ENCODE peak calls at places on chromosomes 7 and 10, in eight cellular contexts. Q is OCI-LY7, N is thyroid gland, M is tibial nerve, C is PC-9, W is GM06990, L is IMR-90, Y is left lung. Z is an unnamed sample. For H3K36me3, the result is how much of the 10 kb centered on the place peaks cover.

GRCh38 chr10:6162589-6163356 is 40.0 kb upstream of the PFKFB3 start:
- DNase-seq in W (no peak), L (no peak), Q (no peak), C (no peak), N (no peak), Y (no peak), M (no peak), Z (no peak)

GRCh38 chr10:131737543-131738395 is 163.0 kb upstream of the PPP2R2D start:
- DNase-seq in W (no peak), Q (no peak), Y (no peak), C (no peak), L (no peak), N (no peak), M (no peak), Z (no peak)

GRCh38 chr10:74328388-74328787 is 177.4 kb downstream of the ADK start:
- DNase-seq in M (no peak), W (no peak), L (no peak), C (no peak), N (no peak), Q (no peak), Y (no peak), Z (no peak)

GRCh38 chr10:70513848-70514309 is 35.3 kb downstream of the PALD1 start:
- DNase-seq in N (peak), Q (peak), M (no peak), Y (no peak), C (no peak), W (peak), L (no peak), Z (no peak)

GRCh38 chr10:20202337-20202736 is 386.1 kb downstream of the PLXDC2 start:
- DNase-seq in Q (no peak), L (no peak), W (no peak), N (no peak), Y (no peak), C (no peak), M (no peak), Z (no peak)

GRCh38 chr10:9608592-9608991 is 1409.1 kb upstream of the CELF2 start:
- DNase-seq in N (no peak), Y (no peak), Q (peak), L (peak), M (no peak), W (no peak), C (no peak), Z (peak)

GRCh38 chr10:74738985-74739567 is 87.3 kb upstream of the KAT6B start:
- DNase-seq in L (peak), Y (no peak), Q (peak), N (peak), W (peak), M (no peak), C (no peak), Z (peak)

GRCh38 chr10:114441107-114441506 is 36.8 kb upstream of the AFAP1L2 start:
- DNase-seq in Q (no peak), W (no peak), N (no peak), M (no peak), Y (no peak), C (no peak), L (no peak), Z (no peak)

GRCh38 chr10:69337312-69338132 is 59.2 kb downstream of the HK1 start:
- DNase-seq in Q (no peak), Y (peak), C (peak), N (peak), W (no peak), L (peak), M (no peak), Z (peak)

GRCh38 chr7:133695976-133696531 is 431.1 kb upstream of the LRGUK start:
- DNase-seq in M (no peak), W (no peak), L (no peak), N (no peak), C (no peak), Q (no peak), Y (no peak), Z (no peak)

GRCh38 chr10:3774018-3774813 is 10.8 kb downstream of the KLF6 start:
- DNase-seq in M (no peak), Y (no peak), Q (no peak), W (no peak), C (no peak), N (no peak), L (peak), Z (peak)

GRCh38 chr7:31692451-31692850 is 5.4 kb downstream of the PPP1R17 start:
- DNase-seq in Q (no peak), C (no peak), Y (no peak), M (no peak), N (no peak), L (no peak), W (no peak), Z (no peak)

GRCh38 chr10:17257466-17258321 is 29.7 kb downstream of the VIM start:
- DNase-seq in L (peak), W (peak), N (peak), C (no peak), M (no peak), Y (peak), Q (peak), Z (peak)

GRCh38 chr10:47253651-47254375 is 46.2 kb upstream of the GDF10 start:
- DNase-seq in L (peak), C (no peak), N (peak), W (no peak), Q (no peak), M (no peak), Y (no peak), Z (no peak)

GRCh38 chr7:144516729-144517128 is 113.2 kb upstream of the NOBOX start:
- DNase-seq in W (no peak), L (no peak), M (no peak), C (no peak), Q (no peak), Y (no peak), N (no peak), Z (no peak)

GRCh38 chr7:131606346-131607290 is 50.2 kb upstream of the PODXL start:
- DNase-seq in L (no peak), Q (no peak), M (no peak), W (no peak), Y (no peak), N (peak), C (peak), Z (peak)

GRCh38 chr10:93379366-93380042 is 102.6 kb downstream of the MYOF start:
- DNase-seq in Q (no peak), C (no peak), M (no peak), Y (no peak), L (peak), W (no peak), N (no peak), Z (peak)

GRCh38 chr10:93378039-93378438 is 104.1 kb downstream of the MYOF start:
- DNase-seq in Y (no peak), M (no peak), Q (no peak), N (no peak), L (no peak), C (no peak), W (no peak), Z (no peak)

GRCh38 chr10:93380043-93380565 is 102.0 kb downstream of the MYOF start:
- DNase-seq in Q (no peak), N (no peak), M (no peak), W (no peak), Y (no peak), C (no peak), L (no peak), Z (no peak)

DNA sequence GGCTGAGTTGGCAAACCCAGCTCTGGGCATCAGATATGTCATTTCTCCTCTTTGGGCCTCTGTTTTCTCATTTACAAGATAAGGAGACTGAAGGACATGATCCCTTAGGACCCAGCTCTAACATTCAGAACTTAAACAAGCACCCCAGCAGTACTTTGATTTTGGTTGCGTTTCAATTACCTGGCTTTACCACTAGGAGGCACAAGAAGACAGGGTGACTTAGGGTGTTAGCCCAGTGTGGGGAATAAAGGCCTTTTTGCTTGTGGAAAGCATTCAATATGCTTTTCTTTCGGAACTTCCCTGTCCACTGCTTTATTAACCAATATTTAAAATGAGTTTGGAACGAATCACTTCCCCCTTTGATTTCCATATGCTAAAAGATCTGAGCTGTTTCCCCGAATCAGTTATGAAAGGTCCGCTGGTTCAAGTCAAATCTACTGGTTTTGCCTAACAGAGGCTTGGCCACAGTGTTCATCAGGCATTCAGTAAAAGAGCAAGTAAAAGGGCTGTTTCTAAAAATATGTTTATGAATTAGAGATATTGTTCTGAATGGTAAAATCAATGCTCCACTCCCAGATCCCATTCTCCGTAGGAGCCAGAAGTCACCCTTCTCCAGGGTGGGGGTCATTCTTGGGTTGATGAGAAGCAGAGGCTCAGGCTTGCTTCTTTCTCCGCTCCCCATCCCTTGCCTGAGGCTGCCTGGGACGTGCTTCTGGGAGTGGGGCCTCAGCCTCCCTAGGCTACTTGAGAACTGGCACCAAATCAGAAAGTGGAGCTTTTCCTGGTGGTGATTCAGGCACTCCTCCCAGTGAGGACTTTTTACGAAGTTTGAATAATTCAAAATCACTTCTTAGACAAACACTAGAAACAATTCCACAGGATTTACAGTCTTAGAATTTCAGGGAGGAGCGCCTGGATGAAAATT is 105.5 kb downstream of the MYOF start:
- DNase-seq in M (no peak), L (peak), W (peak), Q (peak), C (peak), N (peak), Y (peak), Z (peak)
- H3K4me3 ChIP-seq in M (no peak), L (no peak), W (no peak), Q (no peak), C (peak), N (no peak), Y (no peak), Z (no peak)

GRCh38 chr7:129162732-129163131 is 18.2 kb downstream of the TSPAN33 start:
- DNase-seq in C (no peak), N (no peak), L (no peak), M (no peak), Y (no peak), Q (no peak), W (no peak), Z (no peak)
- H3K36me3 ChIP-seq in C (under half), N (under half), L (under half), M (under half), Y (under half), Q (under half), W (under half), Z (under half)

DNA sequence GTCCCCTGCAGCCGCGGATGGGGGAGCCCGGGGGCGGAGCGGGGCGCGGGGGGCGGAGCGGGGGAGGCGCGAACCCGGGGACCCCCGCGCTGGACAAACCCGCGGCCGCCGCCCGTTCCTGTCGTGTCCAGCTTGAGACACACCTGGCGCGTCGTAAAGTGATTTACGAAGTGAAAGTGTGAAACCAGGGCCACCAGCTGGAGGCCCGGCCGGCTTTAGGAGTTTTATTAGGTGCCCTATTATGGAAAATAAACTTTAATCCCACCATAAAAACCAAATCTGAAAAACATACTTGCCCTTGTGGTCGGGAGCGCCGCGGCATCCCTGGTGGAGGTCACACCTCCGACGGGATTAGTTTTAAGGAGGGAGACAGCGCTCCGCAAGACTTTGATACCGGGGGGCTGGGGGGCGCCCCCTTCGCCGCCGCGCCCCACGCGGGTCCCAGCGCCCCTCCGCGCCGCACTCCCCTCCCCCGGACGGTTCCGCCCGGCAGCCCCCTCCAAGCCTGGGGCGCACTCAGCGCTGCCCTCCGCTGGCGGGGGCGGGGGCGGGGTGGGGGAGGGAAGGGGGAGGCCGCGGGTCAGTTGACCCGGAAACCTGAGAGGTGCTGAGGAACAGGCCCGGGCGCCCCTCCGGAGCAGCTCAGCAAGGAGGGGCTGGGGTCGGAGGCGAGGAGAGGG is 10.3 kb downstream of the MNX1 start:
- DNase-seq in Q (no peak), M (no peak), W (no peak), C (no peak), N (no peak), Y (no peak), L (no peak), Z (no peak)
- TF ChIP-seq CTCF in Q (no peak), M (no peak), W (no peak), C (no peak), N (no peak), Y (no peak), L (no peak), Z (no peak)

DNA sequence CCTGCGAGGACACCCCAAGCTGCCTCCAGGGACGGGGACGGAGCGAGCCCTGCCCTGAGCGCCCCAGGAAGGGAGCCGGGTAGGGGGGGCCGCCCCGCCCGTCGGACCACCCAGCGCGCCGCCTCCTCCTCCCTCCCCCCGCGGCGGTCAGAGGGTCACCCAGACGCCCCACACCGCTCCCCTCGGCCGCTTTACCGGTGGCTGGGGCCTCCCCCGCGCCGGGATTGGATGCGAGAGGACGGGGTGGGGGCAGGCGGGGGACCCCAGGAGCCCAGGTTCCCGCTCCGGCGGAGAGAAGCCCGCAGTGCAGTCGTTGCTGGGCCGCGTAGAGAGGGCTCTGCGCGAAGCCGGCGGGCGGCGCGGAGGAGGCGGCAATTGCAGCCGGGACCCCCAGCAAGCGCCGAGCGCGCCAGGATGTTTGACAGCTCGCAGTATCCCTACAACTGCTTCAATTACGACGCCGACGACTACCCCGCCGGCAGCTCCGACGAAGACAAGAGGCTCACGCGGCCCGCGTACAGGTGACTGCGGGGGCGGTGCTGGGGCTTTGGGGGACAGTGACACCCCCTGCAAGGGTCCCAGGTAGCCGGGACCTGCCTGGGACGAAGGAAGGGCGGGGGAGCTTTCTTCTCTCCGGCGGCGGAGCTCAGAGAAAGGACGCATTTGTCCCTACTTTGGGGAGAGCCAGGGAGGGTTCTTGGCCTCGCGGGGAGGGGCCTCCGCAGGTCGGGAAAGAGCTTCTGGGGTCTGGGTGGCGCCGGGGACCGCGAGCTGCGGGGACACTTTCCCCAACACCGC is at the start of gene FOXL3:
- DNase-seq in N (no peak), L (no peak), Y (no peak), W (no peak), C (no peak), M (no peak), Q (no peak), Z (no peak)
- H3K4me3 ChIP-seq in N (no peak), L (no peak), Y (no peak), W (no peak), C (no peak), M (no peak), Q (no peak), Z (no peak)

DNA sequence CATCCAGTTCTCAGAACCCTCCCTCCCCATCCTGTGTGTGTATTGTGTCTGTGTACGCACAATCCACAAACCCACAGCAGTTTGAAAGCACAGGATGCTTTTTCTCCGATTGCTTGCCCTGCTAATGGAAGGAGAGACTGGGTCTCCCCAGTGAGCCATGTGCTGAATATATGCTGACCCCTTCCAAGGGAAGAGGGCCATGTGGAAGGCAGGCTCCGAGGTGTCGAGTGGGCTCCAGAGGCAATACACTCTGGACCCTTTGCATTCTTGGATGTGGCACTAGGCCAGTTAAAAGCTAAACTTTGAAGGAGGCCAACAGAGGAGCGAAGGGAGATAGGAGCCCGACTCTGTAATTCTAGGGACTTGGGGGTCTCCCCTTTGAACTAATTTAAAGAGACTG is 10.7 kb downstream of the DUSP5 start:
- DNase-seq in Y (no peak), M (no peak), L (no peak), Q (no peak), C (no peak), N (no peak), W (no peak), Z (no peak)
- H3K36me3 ChIP-seq in Y (under half), M (under half), L (half or more), Q (under half), C (half or more), N (under half), W (half or more), Z (under half)

DNA sequence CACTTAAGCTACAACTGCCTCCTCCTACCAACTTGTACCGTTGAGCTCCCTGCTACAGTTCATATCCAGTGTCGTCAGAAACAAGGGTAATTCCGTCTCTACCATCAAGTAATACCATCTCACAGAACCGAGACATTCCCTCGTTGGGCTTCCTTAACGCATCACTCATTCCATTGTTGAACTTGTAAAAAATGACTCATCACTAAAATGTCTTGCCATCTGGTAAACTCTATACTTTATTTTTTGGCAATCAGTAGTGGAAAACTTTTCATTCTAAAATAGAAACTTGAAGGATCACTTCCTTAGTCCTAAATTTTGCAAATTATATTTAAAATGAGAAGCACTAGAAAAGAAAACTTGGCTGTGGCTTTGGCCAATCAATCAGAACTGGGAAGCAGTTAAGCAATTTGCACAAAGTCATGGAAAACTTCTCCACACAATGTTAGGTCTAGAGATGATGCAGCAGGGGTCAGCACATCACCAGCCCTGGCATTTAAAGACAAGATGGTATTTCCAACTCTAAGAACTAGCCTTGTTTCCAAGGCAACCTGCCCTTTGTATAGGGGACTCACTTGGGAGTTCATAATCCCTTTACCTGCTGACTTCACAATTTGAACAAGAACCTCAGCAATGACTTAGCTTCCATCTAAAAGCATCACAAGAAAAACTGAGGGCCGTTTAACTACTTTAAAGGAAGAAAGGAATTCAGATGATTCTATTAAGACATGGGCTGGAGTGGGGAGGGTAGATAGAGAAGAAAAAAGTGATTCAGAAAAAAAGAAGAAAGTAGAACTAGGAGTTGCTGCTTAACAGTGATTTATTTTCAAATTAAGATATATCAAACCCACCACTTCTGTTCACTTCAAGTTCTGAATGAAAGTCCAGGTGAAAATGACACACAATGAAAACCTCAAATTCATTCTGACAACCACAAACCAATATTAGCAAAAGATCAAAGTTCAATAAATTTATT is 288.1 kb downstream of the PARD3 start:
- DNase-seq in Y (no peak), N (no peak), M (no peak), W (peak), C (peak), Q (no peak), L (peak), Z (peak)
- TF ChIP-seq CTCF in Y (no peak), N (no peak), M (no peak), W (no peak), C (no peak), Q (no peak), L (peak), Z (no peak)

GRCh38 chr7:46003896-46004875 is 83.1 kb upstream of the IGFBP3 start:
- DNase-seq in C (peak), Y (no peak), L (peak), N (no peak), Q (no peak), M (no peak), W (no peak), Z (peak)
- H3K4me3 ChIP-seq in C (no peak), Y (no peak), L (no peak), N (no peak), Q (no peak), M (no peak), W (no peak), Z (no peak)

Z was measured in bronchial epithelial cell.